ENCODE peak calls at places on chromosomes 13 and 19, in ten cellular contexts. Z is SK-N-SH, G is fibroblast of lung, B is HepG2, I is hepatocyte, H is astrocyte, W is endothelial cell of umbilical vein, R is IMR-90, O is neural progenitor cell, U is PC-9. A is an unnamed sample.

GRCh38 chr13:28204043-28204442 is 65.7 kb downstream of the PAN3 start:
- DNase-seq in Z (no peak), G (no peak), B (peak), I (no peak), H (no peak), W (no peak), R (no peak), O (no peak), U (no peak), A (no peak)

GRCh38 chr19:33868076-33868735 is 71.5 kb downstream of the KCTD15 start:
- DNase-seq in Z (peak), G (no peak), B (no peak), I (no peak), H (no peak), W (peak), R (no peak), O (no peak), U (no peak), A (peak)

GRCh38 chr13:30051531-30052060 is 201.2 kb upstream of the UBL3 start:
- DNase-seq in Z (no peak), G (peak), B (no peak), I (no peak), H (no peak), W (no peak), R (no peak), O (no peak), U (no peak), A (no peak)

GRCh38 chr19:31448221-31448657 is 99.0 kb upstream of the TSHZ3 start:
- DNase-seq in Z (peak), G (peak), B (no peak), I (peak), H (peak), W (no peak), R (peak), O (no peak), U (no peak), A (peak)

GRCh38 chr19:33429891-33430673 is 56.6 kb downstream of the CEBPG start:
- DNase-seq in Z (no peak), G (no peak), B (no peak), I (no peak), H (no peak), W (no peak), R (no peak), O (no peak), U (no peak), A (no peak)

GRCh38 chr13:99312493-99312883 is 5.3 kb upstream of the GPR183 start:
- DNase-seq in Z (peak), G (peak), B (no peak), I (peak), H (peak), W (no peak), R (peak), O (no peak), U (no peak), A (peak)

GRCh38 chr13:43749503-43749902 is 37.3 kb downstream of the ENOX1 start:
- DNase-seq in Z (no peak), G (no peak), B (no peak), I (no peak), H (no peak), W (no peak), R (no peak), O (no peak), U (no peak), A (no peak)

GRCh38 chr19:16660763-16661479 is at the start of gene TMEM38A:
- DNase-seq in Z (peak), G (no peak), B (no peak), I (peak), H (no peak), W (no peak), R (no peak), O (peak), U (peak), A (peak)

GRCh38 chr19:45901432-45901903 is 945 bp downstream of the MYPOP start:
- DNase-seq in Z (peak), G (peak), B (no peak), I (peak), H (no peak), W (peak), R (peak), O (peak), U (no peak), A (peak)

GRCh38 chr13:72622546-72622945 is 104.9 kb downstream of the MZT1 start:
- DNase-seq in Z (no peak), G (no peak), B (no peak), I (no peak), H (no peak), W (no peak), R (no peak), O (no peak), U (no peak), A (no peak)

GRCh38 chr13:42660367-42660965 is 86.5 kb downstream of the TNFSF11 start:
- DNase-seq in Z (no peak), G (peak), B (no peak), I (no peak), H (no peak), W (no peak), R (peak), O (no peak), U (no peak), A (peak)

GRCh38 chr13:59144700-59145099 is 1019.0 kb downstream of the DIAPH3 start:
- DNase-seq in Z (no peak), G (peak), B (no peak), I (no peak), H (peak), W (no peak), R (no peak), O (no peak), U (no peak), A (no peak)

GRCh38 chr13:109271555-109271954 is 514.8 kb downstream of the IRS2 start:
- DNase-seq in Z (no peak), G (no peak), B (no peak), I (no peak), H (no peak), W (no peak), R (no peak), O (no peak), U (no peak), A (no peak)

GRCh38 chr13:109271991-109272454 is 514.4 kb downstream of the IRS2 start:
- DNase-seq in Z (no peak), G (peak), B (no peak), I (no peak), H (peak), W (no peak), R (no peak), O (peak), U (peak), A (peak)

GRCh38 chr13:109272595-109273325 is 513.6 kb downstream of the IRS2 start:
- DNase-seq in Z (no peak), G (peak), B (no peak), I (no peak), H (peak), W (no peak), R (peak), O (no peak), U (no peak), A (peak)

GRCh38 chr13:109274188-109274821 is 512.1 kb downstream of the IRS2 start:
- DNase-seq in Z (no peak), G (peak), B (no peak), I (peak), H (peak), W (peak), R (peak), O (peak), U (peak), A (peak)

GRCh38 chr13:109273326-109273751 is 513.0 kb downstream of the IRS2 start:
- DNase-seq in Z (no peak), G (peak), B (no peak), I (no peak), H (peak), W (peak), R (peak), O (no peak), U (no peak), A (peak)
- H3K27ac ChIP-seq in Z (no peak), G (peak), B (no peak), I (peak), H (peak), W (peak), R (peak), O (no peak), U (peak), A (peak)

DNA sequence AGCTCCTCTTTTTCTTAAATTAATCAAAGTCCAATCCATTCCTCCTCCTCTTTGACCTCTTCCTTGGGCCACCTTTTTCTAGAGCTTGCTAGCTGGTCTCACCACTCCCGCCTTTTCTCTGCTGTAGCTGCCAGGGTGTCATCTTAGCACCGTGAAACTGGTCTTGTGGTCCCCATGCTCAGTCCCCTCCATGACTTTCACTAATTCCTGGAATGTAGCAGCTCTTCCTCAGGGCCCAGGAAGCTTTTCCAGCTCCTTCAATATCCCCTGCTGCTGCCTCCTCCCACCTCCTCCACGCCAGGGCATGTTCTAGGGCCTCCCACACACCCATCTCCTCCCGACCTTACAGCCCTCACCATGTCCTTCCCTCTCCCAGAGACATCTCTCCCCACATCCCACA is 222.2 kb downstream of the MYO16 start:
- DNase-seq in Z (no peak), G (no peak), B (no peak), I (no peak), H (no peak), W (no peak), R (no peak), O (no peak), U (no peak), A (no peak)
- H2AFZ ChIP-seq in Z (no peak), G (no peak), B (no peak), I (no peak), H (no peak), W (no peak), R (no peak), O (no peak), U (no peak), A (no peak)

GRCh38 chr19:29805026-29805925 is 6.5 kb upstream of the CCNE1 start:
- DNase-seq in Z (no peak), G (peak), B (peak), I (no peak), H (peak), W (no peak), R (peak), O (no peak), U (no peak), A (peak)
- H3K27ac ChIP-seq in Z (no peak), G (no peak), B (no peak), I (peak), H (no peak), W (no peak), R (no peak), O (no peak), U (no peak), A (no peak)

GRCh38 chr19:18097217-18097992 is at the start of gene MAST3:
- DNase-seq in Z (peak), G (peak), B (peak), I (peak), H (no peak), W (peak), R (peak), O (peak), U (peak), A (peak)
- H2AFZ ChIP-seq in Z (peak), G (peak), B (no peak), I (no peak), H (peak), W (peak), R (peak), O (no peak), U (peak), A (peak)